ENCODE peak calls at places on chromosome 12, in five cellular contexts. P is mammary epithelial cell, G is epithelial cell of esophagus, B is ovary, I is HL-60. C is an unnamed sample.

GRCh38 chr12:1552171-1552570 is 42.2 kb downstream of the FBXL14 start:
- DNase-seq in I (no peak), P (peak), B (no peak), G (peak), C (no peak)

GRCh38 chr12:42981379-42981778 is 391.8 kb upstream of the PRICKLE1 start:
- DNase-seq in I (no peak), G (peak), B (no peak), P (no peak), C (no peak)

GRCh38 chr12:2641209-2641608 is 153.6 kb upstream of the FKBP4 start:
- DNase-seq in G (no peak), P (no peak), B (no peak), I (no peak), C (no peak)

GRCh38 chr12:13386269-13387039 is 189.9 kb downstream of the EMP1 start:
- DNase-seq in I (no peak), G (peak), B (no peak), P (no peak), C (no peak)

GRCh38 chr12:53063708-53064612 is 14.1 kb downstream of the TNS2 start:
- DNase-seq in I (no peak), B (peak), G (no peak), P (no peak), C (no peak)

GRCh38 chr12:52629251-52630103 is 11.1 kb upstream of the KRT73 start:
- DNase-seq in B (no peak), I (peak), G (no peak), P (no peak), C (no peak)

GRCh38 chr12:57182918-57183575 is 33.5 kb upstream of the NXPH4 start:
- DNase-seq in B (peak), P (peak), G (peak), I (peak), C (peak)

GRCh38 chr12:132764231-132764630 is 2.6 kb upstream of the ANKLE2 start:
- DNase-seq in G (no peak), B (no peak), P (no peak), I (no peak), C (no peak)

GRCh38 chr12:116133609-116134214 is 143.8 kb downstream of the MED13L start:
- DNase-seq in G (no peak), P (no peak), I (peak), B (no peak), C (no peak)

DNA sequence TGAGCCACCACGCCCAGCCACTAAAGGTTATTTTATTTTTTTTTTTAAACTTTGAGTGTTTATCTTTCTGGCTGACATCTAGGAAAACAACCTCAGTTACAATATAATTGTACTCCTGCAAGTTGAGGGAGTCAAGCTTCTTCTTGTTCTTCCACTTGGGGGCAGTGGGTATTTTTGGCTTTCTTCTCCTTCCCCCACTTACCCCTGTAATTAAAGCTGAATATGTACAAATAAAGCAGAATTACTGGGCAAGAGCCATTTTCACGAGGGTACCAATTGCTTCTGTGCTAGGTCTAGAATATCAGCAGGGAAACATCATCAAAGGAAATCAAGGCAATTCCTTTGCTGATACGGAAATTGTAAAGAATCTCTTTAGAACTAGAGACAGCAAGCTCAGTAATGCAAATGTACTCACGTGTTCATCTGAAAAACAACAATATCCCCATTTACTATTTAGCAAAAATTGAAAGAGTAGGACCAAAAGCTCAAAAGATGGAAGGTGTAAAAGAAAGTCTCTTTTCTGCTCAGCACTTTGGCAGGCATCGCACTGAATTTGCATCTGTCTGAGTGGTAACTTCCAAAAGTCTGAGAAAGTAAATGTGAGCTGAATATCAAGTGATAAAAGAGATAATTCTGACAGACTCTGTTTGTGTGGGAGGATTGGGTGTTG is 72.8 kb downstream of the TAOK3 start:
- DNase-seq in G (no peak), P (no peak), I (no peak), B (no peak), C (no peak)
- TF ChIP-seq CTCF in G (no peak), P (no peak), I (no peak), B (no peak), C (no peak)

DNA sequence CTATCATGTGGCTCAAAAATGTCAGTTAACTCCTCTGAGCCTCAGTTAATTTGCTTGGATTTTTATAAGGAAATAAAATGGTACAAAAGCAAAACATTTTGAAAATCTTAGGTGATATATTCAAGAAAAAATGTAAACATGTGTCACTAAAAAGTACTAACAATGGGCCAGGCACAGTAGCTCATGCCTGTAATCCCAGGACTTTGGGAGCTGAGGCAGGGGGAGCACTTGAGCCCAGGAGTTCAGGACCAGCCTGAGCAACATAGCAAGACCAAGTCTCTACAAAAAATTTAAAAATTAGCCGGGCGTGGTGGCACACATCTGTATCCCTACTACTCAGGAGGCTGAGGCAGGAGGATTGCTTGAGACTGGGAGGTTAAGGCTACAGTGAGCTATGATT is 25.7 kb downstream of the AQP6 start:
- DNase-seq in I (no peak), B (no peak), P (no peak), G (no peak), C (no peak)
- TF ChIP-seq CTCF in I (no peak), B (no peak), P (no peak), G (no peak), C (no peak)

DNA sequence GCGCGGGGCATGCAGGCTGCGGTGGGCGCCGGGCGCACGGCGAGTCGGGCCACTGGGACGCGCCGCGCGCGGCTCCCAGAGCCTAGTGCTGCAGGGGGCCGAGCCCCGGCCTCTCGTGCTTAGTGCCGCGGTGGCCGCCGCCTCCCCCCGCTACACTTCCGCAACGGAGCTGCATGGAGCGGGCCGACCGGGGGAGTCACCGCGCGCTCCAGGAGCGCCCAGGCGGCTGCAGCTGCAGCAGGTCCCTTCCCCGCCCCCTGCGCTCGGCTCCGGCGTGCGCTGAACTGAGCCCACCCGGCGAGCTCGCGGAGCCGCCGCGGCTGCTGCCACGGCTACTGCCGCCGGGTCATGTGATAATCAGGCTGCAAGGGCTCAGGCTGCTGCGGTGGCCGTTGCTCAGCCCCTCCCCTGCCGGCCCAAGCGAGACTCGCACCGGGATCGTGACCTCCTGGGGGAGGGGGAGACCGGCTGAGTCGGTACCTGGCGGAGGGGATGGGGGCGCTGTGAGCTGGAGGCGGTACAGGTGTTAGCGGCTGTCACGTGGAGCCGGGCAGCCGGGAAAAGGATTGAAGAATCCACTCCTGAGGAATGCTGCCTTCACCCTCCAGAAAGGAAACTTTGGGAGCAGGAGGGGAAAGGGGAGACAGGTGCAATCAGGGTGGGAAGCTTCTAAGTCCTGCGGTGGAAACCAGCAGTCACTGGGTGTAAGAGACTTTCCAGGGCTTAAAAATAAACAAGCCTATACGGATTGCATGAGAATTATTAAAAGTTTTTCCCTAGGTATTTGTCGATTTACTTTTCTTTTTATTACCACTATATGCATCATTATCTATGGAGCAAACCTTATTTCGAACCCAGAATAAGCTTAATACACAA is at the start of gene PPM1H:
- DNase-seq in P (peak), I (peak), B (peak), G (peak), C (no peak)
- TF ChIP-seq CTCF in P (peak), I (no peak), B (no peak), G (peak), C (no peak)

DNA sequence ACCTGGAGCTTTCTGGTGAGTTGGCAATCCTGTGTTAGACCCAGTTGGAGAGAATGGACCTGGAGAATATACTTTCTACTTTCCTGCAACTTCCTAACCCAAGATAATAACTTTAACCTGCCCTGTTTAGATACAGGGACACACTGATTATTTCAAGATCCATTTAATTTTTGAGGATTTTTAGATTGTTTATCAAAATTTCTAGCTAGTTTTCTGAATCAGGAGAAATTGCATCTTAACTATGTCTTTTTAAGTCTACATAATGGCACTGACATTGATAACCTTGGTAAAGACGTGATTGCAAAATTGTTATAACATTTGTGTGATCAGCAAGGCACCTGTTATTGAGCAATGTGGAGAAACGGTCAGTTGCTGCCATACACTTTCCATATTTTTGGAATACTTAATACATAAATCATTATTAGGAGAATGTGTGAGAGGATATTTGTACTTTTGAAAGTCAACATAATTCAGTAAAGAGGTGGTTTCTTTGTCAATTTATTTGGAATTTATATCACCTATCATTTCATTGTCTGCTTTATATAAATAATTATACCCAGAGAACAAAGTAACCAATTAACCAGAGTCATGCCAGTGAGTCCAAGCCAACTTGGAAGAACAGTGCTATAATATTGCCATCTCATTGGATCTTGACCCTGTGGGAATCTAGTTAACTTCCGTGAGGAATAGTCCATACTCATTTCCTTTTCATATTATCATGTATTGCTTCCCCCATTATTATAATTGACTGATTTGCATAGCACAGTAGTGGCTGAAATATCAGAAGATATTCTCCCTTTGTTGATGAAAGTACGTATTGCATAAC is 28.4 kb downstream of the NFYB start:
- DNase-seq in P (no peak), I (no peak), G (no peak), B (no peak), C (no peak)
- TF ChIP-seq CTCF in P (no peak), I (no peak), G (no peak), B (no peak), C (peak)

DNA sequence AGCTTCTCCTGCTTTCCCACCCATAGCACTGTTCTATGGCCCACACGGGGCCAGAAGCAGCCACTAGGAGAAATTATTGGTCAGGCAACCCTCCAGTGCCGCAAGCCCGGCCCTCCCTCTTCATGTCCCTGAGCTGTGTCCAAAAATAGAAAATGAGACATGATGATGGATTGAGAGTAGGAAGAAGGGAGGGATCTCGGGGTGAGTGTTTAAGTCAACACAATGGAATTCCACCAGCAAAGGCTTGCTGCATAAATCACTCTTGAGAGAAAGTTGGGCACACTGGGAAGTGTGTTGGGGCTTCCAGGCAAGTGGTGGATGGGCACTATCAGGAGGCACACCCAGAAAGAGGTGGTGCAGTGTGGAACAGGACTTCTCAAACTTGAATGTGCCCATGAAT is 94.2 kb downstream of the LLPH start:
- DNase-seq in G (peak), P (peak), I (no peak), B (no peak), C (no peak)
- TF ChIP-seq CTCF in G (peak), P (no peak), I (no peak), B (no peak), C (no peak)

GRCh38 chr12:123115409-123116111 is 35.3 kb downstream of the PITPNM2 start:
- DNase-seq in P (peak), B (peak), I (no peak), G (peak), C (no peak)
- TF ChIP-seq CTCF in P (no peak), B (peak), I (no peak), G (no peak), C (no peak)

GRCh38 chr12:128829870-128830504 is 6.2 kb upstream of the SLC15A4 start:
- DNase-seq in G (peak), P (no peak), B (no peak), I (peak), C (no peak)
- TF ChIP-seq CTCF in G (no peak), P (no peak), B (no peak), I (no peak), C (no peak)

C was measured in natural killer cell.